ENCODE peak calls at places on chromosome X, in nine cellular contexts. One of them, this sample, is unnamed.

GRCh38 chrX:78945186-78945912 is at the start of gene P2RY10:
- DNase-seq in choroid plexus epithelial cell: no peak
- DNase-seq in colonic mucosa: no peak
- DNase-seq in lower leg skin: no peak
- DNase-seq in HepG2: no peak
- DNase-seq in suprapubic skin: no peak
- DNase-seq in PC-3: no peak
- DNase-seq in kidney: no peak
- DNase-seq in cardiac muscle cell: no peak
- DNase-seq in this sample: peak

GRCh38 chrX:138481649-138482048 is 229.9 kb downstream of the FGF13 start:
- DNase-seq in choroid plexus epithelial cell: no peak
- DNase-seq in colonic mucosa: no peak
- DNase-seq in lower leg skin: no peak
- DNase-seq in HepG2: no peak
- DNase-seq in suprapubic skin: no peak
- DNase-seq in PC-3: no peak
- DNase-seq in kidney: no peak
- DNase-seq in cardiac muscle cell: no peak
- DNase-seq in this sample: no peak

GRCh38 chrX:39836802-39837420 is 260.8 kb downstream of the BCOR start:
- DNase-seq in choroid plexus epithelial cell: no peak
- DNase-seq in colonic mucosa: no peak
- DNase-seq in lower leg skin: no peak
- DNase-seq in HepG2: no peak
- DNase-seq in suprapubic skin: no peak
- DNase-seq in PC-3: no peak
- DNase-seq in kidney: no peak
- DNase-seq in cardiac muscle cell: no peak
- DNase-seq in this sample: no peak

GRCh38 chrX:115332832-115333231 is 43.3 kb downstream of the LUZP4 start:
- DNase-seq in choroid plexus epithelial cell: peak
- DNase-seq in colonic mucosa: no peak
- DNase-seq in lower leg skin: no peak
- DNase-seq in HepG2: no peak
- DNase-seq in suprapubic skin: no peak
- DNase-seq in PC-3: no peak
- DNase-seq in kidney: no peak
- DNase-seq in cardiac muscle cell: no peak
- DNase-seq in this sample: no peak

GRCh38 chrX:12370444-12371089 is 232.3 kb downstream of the FRMPD4 start:
- DNase-seq in choroid plexus epithelial cell: peak
- DNase-seq in colonic mucosa: no peak
- DNase-seq in lower leg skin: no peak
- DNase-seq in HepG2: no peak
- DNase-seq in suprapubic skin: no peak
- DNase-seq in PC-3: no peak
- DNase-seq in kidney: no peak
- DNase-seq in cardiac muscle cell: peak
- DNase-seq in this sample: no peak

GRCh38 chrX:1248381-1249061 is 20.1 kb upstream of the CSF2RA start:
- DNase-seq in choroid plexus epithelial cell: no peak
- DNase-seq in colonic mucosa: no peak
- DNase-seq in lower leg skin: no peak
- DNase-seq in HepG2: peak
- DNase-seq in suprapubic skin: no peak
- DNase-seq in PC-3: no peak
- DNase-seq in kidney: no peak
- DNase-seq in cardiac muscle cell: no peak
- DNase-seq in this sample: peak

GRCh38 chrX:40380649-40381488 is 199.9 kb upstream of the ATP6AP2 start:
- DNase-seq in choroid plexus epithelial cell: no peak
- DNase-seq in colonic mucosa: no peak
- DNase-seq in lower leg skin: no peak
- DNase-seq in HepG2: no peak
- DNase-seq in suprapubic skin: no peak
- DNase-seq in PC-3: no peak
- DNase-seq in kidney: no peak
- DNase-seq in cardiac muscle cell: no peak
- DNase-seq in this sample: no peak

GRCh38 chrX:145405012-145405411 is 157.7 kb downstream of the SPANXN1 start:
- DNase-seq in choroid plexus epithelial cell: peak
- DNase-seq in colonic mucosa: peak
- DNase-seq in lower leg skin: no peak
- DNase-seq in HepG2: peak
- DNase-seq in suprapubic skin: no peak
- DNase-seq in PC-3: peak
- DNase-seq in kidney: no peak
- DNase-seq in cardiac muscle cell: peak
- DNase-seq in this sample: peak

GRCh38 chrX:102959471-102959870 is 22.4 kb downstream of the RAB40AL start:
- DNase-seq in choroid plexus epithelial cell: peak
- DNase-seq in colonic mucosa: no peak
- DNase-seq in lower leg skin: no peak
- DNase-seq in HepG2: no peak
- DNase-seq in suprapubic skin: no peak
- DNase-seq in PC-3: peak
- DNase-seq in kidney: no peak
- DNase-seq in cardiac muscle cell: no peak
- DNase-seq in this sample: no peak

GRCh38 chrX:111123606-111124179 is 27.7 kb downstream of the PAK3 start:
- DNase-seq in choroid plexus epithelial cell: no peak
- DNase-seq in colonic mucosa: no peak
- DNase-seq in lower leg skin: no peak
- DNase-seq in HepG2: no peak
- DNase-seq in suprapubic skin: no peak
- DNase-seq in PC-3: no peak
- DNase-seq in kidney: no peak
- DNase-seq in cardiac muscle cell: no peak
- DNase-seq in this sample: no peak

GRCh38 chrX:11688201-11688600 is 22.5 kb upstream of the ARHGAP6 start:
- DNase-seq in choroid plexus epithelial cell: no peak
- DNase-seq in colonic mucosa: no peak
- DNase-seq in lower leg skin: no peak
- DNase-seq in HepG2: no peak
- DNase-seq in suprapubic skin: no peak
- DNase-seq in PC-3: peak
- DNase-seq in kidney: no peak
- DNase-seq in cardiac muscle cell: no peak
- DNase-seq in this sample: no peak

GRCh38 chrX:77014655-77015377 is 432.4 kb upstream of the FGF16 start:
- DNase-seq in choroid plexus epithelial cell: peak
- DNase-seq in colonic mucosa: no peak
- DNase-seq in lower leg skin: no peak
- DNase-seq in HepG2: peak
- DNase-seq in suprapubic skin: no peak
- DNase-seq in PC-3: no peak
- DNase-seq in kidney: no peak
- DNase-seq in cardiac muscle cell: no peak
- DNase-seq in this sample: no peak

GRCh38 chrX:150157291-150157690 is 205.8 kb upstream of the MAMLD1 start:
- DNase-seq in choroid plexus epithelial cell: no peak
- DNase-seq in colonic mucosa: no peak
- DNase-seq in lower leg skin: no peak
- DNase-seq in HepG2: no peak
- DNase-seq in suprapubic skin: no peak
- DNase-seq in PC-3: no peak
- DNase-seq in kidney: no peak
- DNase-seq in cardiac muscle cell: no peak
- DNase-seq in this sample: no peak

GRCh38 chrX:104098151-104098808 is 14.0 kb upstream of the ZCCHC18 start:
- DNase-seq in choroid plexus epithelial cell: peak
- DNase-seq in colonic mucosa: peak
- DNase-seq in lower leg skin: peak
- DNase-seq in HepG2: peak
- DNase-seq in suprapubic skin: no peak
- DNase-seq in PC-3: peak
- DNase-seq in kidney: no peak
- DNase-seq in cardiac muscle cell: peak
- DNase-seq in this sample: peak

GRCh38 chrX:142096263-142096662 is 108.8 kb downstream of the MAGEC2 start:
- DNase-seq in choroid plexus epithelial cell: no peak
- DNase-seq in colonic mucosa: no peak
- DNase-seq in lower leg skin: no peak
- DNase-seq in HepG2: no peak
- DNase-seq in suprapubic skin: no peak
- DNase-seq in PC-3: no peak
- DNase-seq in kidney: no peak
- DNase-seq in cardiac muscle cell: peak
- DNase-seq in this sample: no peak

GRCh38 chrX:73916489-73916888 is 353.5 kb downstream of the CHIC1 start:
- DNase-seq in choroid plexus epithelial cell: no peak
- DNase-seq in colonic mucosa: no peak
- DNase-seq in lower leg skin: no peak
- DNase-seq in HepG2: no peak
- DNase-seq in suprapubic skin: no peak
- DNase-seq in PC-3: no peak
- DNase-seq in kidney: no peak
- DNase-seq in cardiac muscle cell: no peak
- DNase-seq in this sample: no peak

GRCh38 chrX:135520022-135520552 is 373 bp upstream of the INTS6L start:
- DNase-seq in choroid plexus epithelial cell: peak
- DNase-seq in colonic mucosa: no peak
- DNase-seq in lower leg skin: no peak
- DNase-seq in HepG2: no peak
- DNase-seq in suprapubic skin: no peak
- DNase-seq in PC-3: no peak
- DNase-seq in kidney: no peak
- DNase-seq in cardiac muscle cell: peak
- DNase-seq in this sample: no peak

GRCh38 chrX:115499112-115499805 is 61.7 kb upstream of the PLS3 start:
- DNase-seq in choroid plexus epithelial cell: peak
- DNase-seq in colonic mucosa: no peak
- DNase-seq in lower leg skin: no peak
- DNase-seq in HepG2: no peak
- DNase-seq in suprapubic skin: no peak
- DNase-seq in PC-3: no peak
- DNase-seq in kidney: no peak
- DNase-seq in cardiac muscle cell: peak
- DNase-seq in this sample: no peak

GRCh38 chrX:133402042-133402453 is 13.2 kb downstream of the GPC4 start:
- DNase-seq in choroid plexus epithelial cell: peak
- DNase-seq in colonic mucosa: no peak
- DNase-seq in lower leg skin: no peak
- DNase-seq in HepG2: no peak
- DNase-seq in suprapubic skin: no peak
- DNase-seq in PC-3: no peak
- DNase-seq in kidney: no peak
- DNase-seq in cardiac muscle cell: peak
- DNase-seq in this sample: no peak

GRCh38 chrX:106906361-106906760 is 3.2 kb upstream of the RIPPLY1 start:
- DNase-seq in choroid plexus epithelial cell: no peak
- DNase-seq in colonic mucosa: peak
- DNase-seq in lower leg skin: no peak
- DNase-seq in HepG2: no peak
- DNase-seq in suprapubic skin: no peak
- DNase-seq in PC-3: no peak
- DNase-seq in kidney: no peak
- DNase-seq in cardiac muscle cell: peak
- DNase-seq in this sample: no peak

GRCh38 chrX:147884958-147885357 is 26.8 kb upstream of the FMR1 start:
- DNase-seq in choroid plexus epithelial cell: peak
- DNase-seq in colonic mucosa: no peak
- DNase-seq in lower leg skin: no peak
- DNase-seq in HepG2: peak
- DNase-seq in suprapubic skin: no peak
- DNase-seq in PC-3: no peak
- DNase-seq in kidney: no peak
- DNase-seq in cardiac muscle cell: peak
- DNase-seq in this sample: no peak

GRCh38 chrX:68997911-68998310 is 167.3 kb downstream of the PJA1 start:
- DNase-seq in choroid plexus epithelial cell: peak
- DNase-seq in colonic mucosa: peak
- DNase-seq in lower leg skin: no peak
- DNase-seq in HepG2: no peak
- DNase-seq in suprapubic skin: no peak
- DNase-seq in PC-3: peak
- DNase-seq in kidney: peak
- DNase-seq in cardiac muscle cell: peak
- DNase-seq in this sample: no peak

GRCh38 chrX:113492895-113493294 is 652.3 kb upstream of the AMOT start:
- DNase-seq in choroid plexus epithelial cell: no peak
- DNase-seq in colonic mucosa: no peak
- DNase-seq in lower leg skin: no peak
- DNase-seq in HepG2: no peak
- DNase-seq in suprapubic skin: no peak
- DNase-seq in PC-3: no peak
- DNase-seq in kidney: no peak
- DNase-seq in cardiac muscle cell: no peak
- DNase-seq in this sample: no peak
- TF ChIP-seq CTCF in choroid plexus epithelial cell: no peak
- TF ChIP-seq CTCF in colonic mucosa: no peak
- TF ChIP-seq CTCF in lower leg skin: no peak
- TF ChIP-seq CTCF in HepG2: no peak
- TF ChIP-seq CTCF in suprapubic skin: no peak
- TF ChIP-seq CTCF in PC-3: no peak
- TF ChIP-seq CTCF in kidney: no peak
- TF ChIP-seq CTCF in cardiac muscle cell: no peak
- TF ChIP-seq CTCF in this sample: no peak

GRCh38 chrX:155028192-155028591 is 1.5 kb downstream of the FUNDC2 start:
- DNase-seq in choroid plexus epithelial cell: no peak
- DNase-seq in colonic mucosa: no peak
- DNase-seq in lower leg skin: no peak
- DNase-seq in HepG2: no peak
- DNase-seq in suprapubic skin: no peak
- DNase-seq in PC-3: peak
- DNase-seq in kidney: no peak
- DNase-seq in cardiac muscle cell: no peak
- DNase-seq in this sample: no peak
- TF ChIP-seq CTCF in choroid plexus epithelial cell: no peak
- TF ChIP-seq CTCF in colonic mucosa: no peak
- TF ChIP-seq CTCF in lower leg skin: no peak
- TF ChIP-seq CTCF in HepG2: peak
- TF ChIP-seq CTCF in suprapubic skin: no peak
- TF ChIP-seq CTCF in PC-3: no peak
- TF ChIP-seq CTCF in kidney: no peak
- TF ChIP-seq CTCF in cardiac muscle cell: no peak
- TF ChIP-seq CTCF in this sample: peak

GRCh38 chrX:63128509-63128908 is 222.6 kb downstream of the SPIN4 start:
- DNase-seq in choroid plexus epithelial cell: peak
- DNase-seq in colonic mucosa: no peak
- DNase-seq in lower leg skin: no peak
- DNase-seq in HepG2: peak
- DNase-seq in suprapubic skin: no peak
- DNase-seq in PC-3: peak
- DNase-seq in kidney: no peak
- DNase-seq in cardiac muscle cell: peak
- DNase-seq in this sample: peak
- TF ChIP-seq CTCF in choroid plexus epithelial cell: peak
- TF ChIP-seq CTCF in colonic mucosa: peak
- TF ChIP-seq CTCF in lower leg skin: no peak
- TF ChIP-seq CTCF in HepG2: peak
- TF ChIP-seq CTCF in suprapubic skin: no peak
- TF ChIP-seq CTCF in PC-3: peak
- TF ChIP-seq CTCF in kidney: peak
- TF ChIP-seq CTCF in cardiac muscle cell: no peak
- TF ChIP-seq CTCF in this sample: peak

DNA sequence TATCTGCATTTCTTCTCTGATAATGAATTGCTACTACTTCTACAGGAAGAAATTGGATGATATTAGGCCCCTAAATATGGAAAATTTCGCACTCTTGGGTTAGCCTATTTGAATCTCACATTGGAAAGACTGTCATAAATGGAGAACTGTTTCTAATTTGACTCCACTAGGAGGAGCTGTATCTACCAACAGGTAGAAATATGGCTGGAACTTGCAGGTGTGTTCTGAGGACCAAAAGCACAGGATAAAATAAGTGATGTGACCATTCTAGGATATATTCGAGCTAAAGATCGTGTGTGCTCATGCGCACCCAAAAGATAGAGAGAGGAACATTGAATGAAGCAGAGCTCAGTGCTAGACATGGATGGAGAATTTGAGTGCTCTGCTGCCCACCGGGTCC is 4.8 kb upstream of the NKAP start:
- DNase-seq in choroid plexus epithelial cell: peak
- DNase-seq in colonic mucosa: no peak
- DNase-seq in lower leg skin: no peak
- DNase-seq in HepG2: no peak
- DNase-seq in suprapubic skin: no peak
- DNase-seq in PC-3: peak
- DNase-seq in kidney: no peak
- DNase-seq in cardiac muscle cell: no peak
- DNase-seq in this sample: no peak
- TF ChIP-seq CTCF in choroid plexus epithelial cell: peak
- TF ChIP-seq CTCF in colonic mucosa: no peak
- TF ChIP-seq CTCF in lower leg skin: no peak
- TF ChIP-seq CTCF in HepG2: peak
- TF ChIP-seq CTCF in suprapubic skin: no peak
- TF ChIP-seq CTCF in PC-3: peak
- TF ChIP-seq CTCF in kidney: no peak
- TF ChIP-seq CTCF in cardiac muscle cell: no peak
- TF ChIP-seq CTCF in this sample: peak